ENCODE peak calls at places on chromosomes 13 and 19, in six cellular contexts. K is NCI-H2081, R is left lung, F is HTR-8/SVneo, L is naive B cell, M is T-helper 17 cell. B is an unnamed sample.

GRCh38 chr19:15740785-15741184 is 3.0 kb downstream of the OR10H3 start:
- DNase-seq in K (no peak), R (no peak), F (no peak), L (no peak), M (no peak), B (no peak)

GRCh38 chr19:17420267-17420924 is 549 bp downstream of the MVB12A start:
- DNase-seq in K (peak; percentile 35), R (peak; percentile 48), F (no peak), L (peak; percentile 12), M (no peak), B (peak; percentile 52)

GRCh38 chr13:72180253-72180952 is 313.4 kb upstream of the DACH1 start:
- DNase-seq in K (no peak), R (no peak), F (no peak), L (no peak), M (no peak), B (no peak)

GRCh38 chr13:33994198-33994597 is 176.2 kb downstream of the RFC3 start:
- DNase-seq in K (peak; percentile 7), R (no peak), F (no peak), L (no peak), M (no peak), B (no peak)

GRCh38 chr13:60584976-60585375 is 188.0 kb downstream of the TDRD3 start:
- DNase-seq in K (no peak), R (no peak), F (no peak), L (no peak), M (no peak), B (no peak)

GRCh38 chr13:73722120-73722519 is 412.1 kb downstream of the KLF12 start:
- DNase-seq in K (no peak), R (no peak), F (peak; percentile 19), L (no peak), M (no peak), B (no peak)

GRCh38 chr19:49475995-49476880 is 2.2 kb downstream of the FLT3LG start:
- DNase-seq in K (no peak), R (no peak), F (no peak), L (no peak), M (peak; percentile 42), B (peak; percentile 44)

GRCh38 chr19:5292843-5293606 is 47.6 kb downstream of the PTPRS start:
- DNase-seq in K (no peak), R (peak; percentile 44), F (peak; percentile 88), L (peak; percentile 46), M (peak; percentile 19), B (peak; percentile 37)

GRCh38 chr13:63481334-63481733 is 2065.7 kb upstream of the PCDH20 start:
- DNase-seq in K (peak; percentile 3), R (no peak), F (peak; percentile 13), L (no peak), M (no peak), B (no peak)

B was measured in left colon.